ENCODE peak calls at places on chromosome 5, in four cellular contexts. One of them, this sample, is unnamed.

GRCh38 chr5:133709074-133709676 is 96.8 kb upstream of the FSTL4 start:
- DNase-seq in Calu3: no peak
- DNase-seq in NCI-H1436: no peak
- DNase-seq in Right ventricle myocardium inferior: no peak
- DNase-seq in this sample: no peak

GRCh38 chr5:10860645-10861455 is 99.8 kb upstream of the DAP start:
- DNase-seq in Calu3: no peak
- DNase-seq in NCI-H1436: no peak
- DNase-seq in Right ventricle myocardium inferior: no peak
- DNase-seq in this sample: no peak

GRCh38 chr5:143399616-143400540 is 3.6 kb downstream of the NR3C1 start:
- DNase-seq in Calu3: no peak
- DNase-seq in NCI-H1436: no peak
- DNase-seq in Right ventricle myocardium inferior: no peak
- DNase-seq in this sample: no peak

GRCh38 chr5:142915038-142915437 is 144.9 kb downstream of the ARHGAP26 start:
- DNase-seq in Calu3: no peak
- DNase-seq in NCI-H1436: no peak
- DNase-seq in Right ventricle myocardium inferior: no peak
- DNase-seq in this sample: no peak

GRCh38 chr5:92810036-92810435 is 771.0 kb downstream of the NR2F1-AS1 start:
- DNase-seq in Calu3: no peak
- DNase-seq in NCI-H1436: no peak
- DNase-seq in Right ventricle myocardium inferior: no peak
- DNase-seq in this sample: no peak

GRCh38 chr5:86175224-86175623 is 442.5 kb upstream of the COX7C start:
- DNase-seq in Calu3: peak
- DNase-seq in NCI-H1436: no peak
- DNase-seq in Right ventricle myocardium inferior: no peak
- DNase-seq in this sample: no peak

GRCh38 chr5:150036513-150036912 is 36.0 kb downstream of the HMGXB3 start:
- DNase-seq in Calu3: no peak
- DNase-seq in NCI-H1436: no peak
- DNase-seq in Right ventricle myocardium inferior: no peak
- DNase-seq in this sample: no peak

GRCh38 chr5:2039180-2039531 is 156.4 kb upstream of the IRX4 start:
- DNase-seq in Calu3: no peak
- DNase-seq in NCI-H1436: no peak
- DNase-seq in Right ventricle myocardium inferior: no peak
- DNase-seq in this sample: no peak